ENCODE peak calls at places on chromosomes 7 and 10, in six cellular contexts. One of them, this sample, is unnamed.

GRCh38 chr7:51070163-51070562 is 246.4 kb downstream of the COBL start:
- ATAC-seq in psoas muscle: no peak
- ATAC-seq in activated B cell treated with CpG ODN at 0.5 μM for 24 hours: no peak
- ATAC-seq in right lobe of liver: no peak
- ATAC-seq in lung: peak; percentile 14
- ATAC-seq in upper lobe of right lung: no peak
- ATAC-seq in this sample: no peak

GRCh38 chr10:34386911-34387310 is 428.2 kb downstream of the PARD3 start:
- ATAC-seq in psoas muscle: no peak
- ATAC-seq in upper lobe of right lung: no peak
- ATAC-seq in right lobe of liver: no peak
- ATAC-seq in activated B cell treated with CpG ODN at 0.5 μM for 24 hours: no peak
- ATAC-seq in lung: no peak
- ATAC-seq in this sample: no peak

GRCh38 chr7:143375298-143376034 is 5.7 kb upstream of the ZYX start:
- ATAC-seq in right lobe of liver: no peak
- ATAC-seq in upper lobe of right lung: peak; percentile 71
- ATAC-seq in psoas muscle: no peak
- ATAC-seq in activated B cell treated with CpG ODN at 0.5 μM for 24 hours: peak; percentile 43
- ATAC-seq in lung: no peak
- ATAC-seq in this sample: no peak

GRCh38 chr7:113824117-113824823 is 94.5 kb downstream of the PPP1R3A start:
- ATAC-seq in upper lobe of right lung: no peak
- ATAC-seq in psoas muscle: peak; percentile 98
- ATAC-seq in right lobe of liver: no peak
- ATAC-seq in lung: no peak
- ATAC-seq in activated B cell treated with CpG ODN at 0.5 μM for 24 hours: no peak
- ATAC-seq in this sample: no peak

GRCh38 chr10:73366381-73367298 is 8.0 kb upstream of the CFAP70 start:
- ATAC-seq in psoas muscle: peak; percentile 10
- ATAC-seq in upper lobe of right lung: no peak
- ATAC-seq in right lobe of liver: no peak
- ATAC-seq in activated B cell treated with CpG ODN at 0.5 μM for 24 hours: peak; percentile 14
- ATAC-seq in lung: no peak
- ATAC-seq in this sample: no peak

GRCh38 chr10:42929236-42929635 is 146.6 kb downstream of the BMS1 start:
- ATAC-seq in lung: no peak
- ATAC-seq in psoas muscle: no peak
- ATAC-seq in activated B cell treated with CpG ODN at 0.5 μM for 24 hours: no peak
- ATAC-seq in right lobe of liver: no peak
- ATAC-seq in upper lobe of right lung: no peak
- ATAC-seq in this sample: no peak

GRCh38 chr10:11678074-11678793 is 63.9 kb upstream of the ECHDC3 start:
- ATAC-seq in psoas muscle: no peak
- ATAC-seq in activated B cell treated with CpG ODN at 0.5 μM for 24 hours: peak; percentile 80
- ATAC-seq in upper lobe of right lung: no peak
- ATAC-seq in lung: no peak
- ATAC-seq in right lobe of liver: no peak
- ATAC-seq in this sample: no peak

GRCh38 chr7:31096882-31097258 is 44.8 kb downstream of the ADCYAP1R1 start:
- ATAC-seq in upper lobe of right lung: no peak
- ATAC-seq in lung: no peak
- ATAC-seq in activated B cell treated with CpG ODN at 0.5 μM for 24 hours: no peak
- ATAC-seq in right lobe of liver: no peak
- ATAC-seq in psoas muscle: no peak
- ATAC-seq in this sample: no peak

GRCh38 chr7:761631-762030 is 34.5 kb upstream of the PRKAR1B start:
- ATAC-seq in right lobe of liver: no peak
- ATAC-seq in lung: no peak
- ATAC-seq in activated B cell treated with CpG ODN at 0.5 μM for 24 hours: no peak
- ATAC-seq in psoas muscle: no peak
- ATAC-seq in upper lobe of right lung: no peak
- ATAC-seq in this sample: no peak

GRCh38 chr10:76284351-76284750 is 852.9 kb downstream of the LRMDA start:
- ATAC-seq in psoas muscle: no peak
- ATAC-seq in right lobe of liver: no peak
- ATAC-seq in lung: no peak
- ATAC-seq in activated B cell treated with CpG ODN at 0.5 μM for 24 hours: no peak
- ATAC-seq in upper lobe of right lung: no peak
- ATAC-seq in this sample: no peak

DNA sequence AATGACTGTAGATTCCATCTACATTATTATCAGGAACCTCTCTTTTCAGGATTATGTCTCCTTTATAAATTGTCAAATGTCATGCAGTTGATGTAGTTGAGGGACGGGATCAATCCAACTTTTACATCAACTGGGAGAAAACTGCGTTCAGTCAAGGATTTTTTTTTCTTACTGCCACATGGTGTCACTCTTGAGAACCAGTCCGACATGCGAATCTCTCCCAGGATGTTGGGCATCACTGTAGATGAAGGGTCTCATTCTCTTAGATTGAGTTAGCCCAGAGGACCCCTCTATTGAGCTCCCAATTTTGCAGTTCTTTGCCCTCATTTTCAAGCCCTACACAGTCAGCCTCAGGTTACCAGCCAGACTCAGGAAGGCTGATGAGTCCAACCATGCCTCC is 120.3 kb upstream of the PTPRZ1 start:
- ATAC-seq in activated B cell treated with CpG ODN at 0.5 μM for 24 hours: no peak
- ATAC-seq in right lobe of liver: peak; percentile 50
- ATAC-seq in lung: no peak
- ATAC-seq in psoas muscle: no peak
- ATAC-seq in upper lobe of right lung: no peak
- ATAC-seq in this sample: no peak
- TF ChIP-seq CTCF in activated B cell treated with CpG ODN at 0.5 μM for 24 hours: no peak
- TF ChIP-seq CTCF in right lobe of liver: peak; percentile 18
- TF ChIP-seq CTCF in lung: no peak
- TF ChIP-seq CTCF in psoas muscle: no peak
- TF ChIP-seq CTCF in upper lobe of right lung: no peak
- TF ChIP-seq CTCF in this sample: no peak

DNA sequence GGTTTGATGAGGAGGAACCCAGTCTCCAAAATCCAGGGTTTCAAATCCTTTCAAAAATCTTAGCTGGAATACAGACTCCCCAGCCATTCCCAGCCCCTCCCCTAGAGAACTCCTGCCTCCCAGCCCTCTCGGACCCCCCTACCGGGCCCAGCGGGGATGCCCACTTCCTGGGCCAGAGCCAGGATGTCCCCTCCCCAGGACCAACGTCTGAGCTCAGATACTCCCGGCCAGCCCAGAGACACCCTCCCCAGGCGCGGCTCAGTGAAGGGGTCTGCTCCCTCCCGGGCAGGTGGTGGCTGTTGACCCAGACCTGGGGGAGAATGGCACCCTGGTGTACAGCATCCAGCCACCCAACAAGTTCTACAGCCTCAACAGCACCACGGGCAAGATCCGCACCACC is 17.8 kb downstream of the C10orf105 start:
- ATAC-seq in right lobe of liver: no peak
- ATAC-seq in activated B cell treated with CpG ODN at 0.5 μM for 24 hours: no peak
- ATAC-seq in lung: no peak
- ATAC-seq in upper lobe of right lung: no peak
- ATAC-seq in psoas muscle: no peak
- ATAC-seq in this sample: no peak
- TF ChIP-seq CTCF in right lobe of liver: no peak
- TF ChIP-seq CTCF in activated B cell treated with CpG ODN at 0.5 μM for 24 hours: no peak
- TF ChIP-seq CTCF in lung: no peak
- TF ChIP-seq CTCF in upper lobe of right lung: no peak
- TF ChIP-seq CTCF in psoas muscle: no peak
- TF ChIP-seq CTCF in this sample: no peak

GRCh38 chr7:4129481-4130122 is 552.5 kb upstream of the FOXK1 start:
- ATAC-seq in lung: no peak
- ATAC-seq in activated B cell treated with CpG ODN at 0.5 μM for 24 hours: no peak
- ATAC-seq in psoas muscle: no peak
- ATAC-seq in upper lobe of right lung: no peak
- ATAC-seq in right lobe of liver: no peak
- ATAC-seq in this sample: no peak

GRCh38 chr7:4128161-4128560 is 553.9 kb upstream of the FOXK1 start:
- ATAC-seq in activated B cell treated with CpG ODN at 0.5 μM for 24 hours: no peak
- ATAC-seq in lung: no peak
- ATAC-seq in psoas muscle: no peak
- ATAC-seq in upper lobe of right lung: no peak
- ATAC-seq in right lobe of liver: no peak
- ATAC-seq in this sample: no peak

GRCh38 chr7:4132221-4132620 is 549.9 kb upstream of the FOXK1 start:
- ATAC-seq in activated B cell treated with CpG ODN at 0.5 μM for 24 hours: no peak
- ATAC-seq in lung: no peak
- ATAC-seq in upper lobe of right lung: no peak
- ATAC-seq in right lobe of liver: no peak
- ATAC-seq in psoas muscle: no peak
- ATAC-seq in this sample: no peak

GRCh38 chr7:4133491-4134044 is 548.5 kb upstream of the FOXK1 start:
- ATAC-seq in lung: no peak
- ATAC-seq in psoas muscle: no peak
- ATAC-seq in upper lobe of right lung: no peak
- ATAC-seq in activated B cell treated with CpG ODN at 0.5 μM for 24 hours: no peak
- ATAC-seq in right lobe of liver: no peak
- ATAC-seq in this sample: no peak

DNA sequence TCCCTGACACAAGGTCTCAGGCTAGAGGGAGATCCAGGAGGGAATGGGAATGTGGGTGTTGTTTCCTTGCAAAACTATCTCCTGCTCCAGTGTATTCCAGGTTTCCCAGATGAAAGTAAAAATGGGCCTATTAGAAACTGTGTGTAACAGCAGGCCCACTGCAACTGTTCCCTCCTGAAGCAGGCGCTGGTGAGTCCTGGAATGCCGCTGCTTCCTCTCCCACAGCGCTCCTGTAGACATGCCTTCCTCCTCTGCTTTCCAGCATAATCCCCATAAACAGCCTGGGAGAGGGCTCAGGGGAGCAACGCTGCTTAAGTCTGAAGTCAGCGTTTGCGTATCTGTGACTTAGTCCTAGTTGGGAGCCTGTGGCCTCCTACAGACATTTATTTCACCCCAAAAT is 551.1 kb upstream of the FOXK1 start:
- ATAC-seq in activated B cell treated with CpG ODN at 0.5 μM for 24 hours: no peak
- ATAC-seq in right lobe of liver: no peak
- ATAC-seq in psoas muscle: no peak
- ATAC-seq in upper lobe of right lung: no peak
- ATAC-seq in lung: no peak
- ATAC-seq in this sample: no peak
- TF ChIP-seq CTCF in activated B cell treated with CpG ODN at 0.5 μM for 24 hours: no peak
- TF ChIP-seq CTCF in right lobe of liver: no peak
- TF ChIP-seq CTCF in psoas muscle: no peak
- TF ChIP-seq CTCF in upper lobe of right lung: no peak
- TF ChIP-seq CTCF in lung: no peak
- TF ChIP-seq CTCF in this sample: no peak

GRCh38 chr7:3670898-3671297 is 369.8 kb downstream of the SDK1 start:
- ATAC-seq in psoas muscle: no peak
- ATAC-seq in upper lobe of right lung: no peak
- ATAC-seq in right lobe of liver: no peak
- ATAC-seq in lung: no peak
- ATAC-seq in activated B cell treated with CpG ODN at 0.5 μM for 24 hours: no peak
- ATAC-seq in this sample: no peak

GRCh38 chr7:3678411-3678810 is 377.4 kb downstream of the SDK1 start:
- ATAC-seq in right lobe of liver: no peak
- ATAC-seq in upper lobe of right lung: no peak
- ATAC-seq in lung: no peak
- ATAC-seq in psoas muscle: no peak
- ATAC-seq in activated B cell treated with CpG ODN at 0.5 μM for 24 hours: no peak
- ATAC-seq in this sample: no peak

GRCh38 chr7:3668743-3669142 is 367.7 kb downstream of the SDK1 start:
- ATAC-seq in activated B cell treated with CpG ODN at 0.5 μM for 24 hours: no peak
- ATAC-seq in upper lobe of right lung: no peak
- ATAC-seq in right lobe of liver: no peak
- ATAC-seq in psoas muscle: no peak
- ATAC-seq in lung: no peak
- ATAC-seq in this sample: no peak

DNA sequence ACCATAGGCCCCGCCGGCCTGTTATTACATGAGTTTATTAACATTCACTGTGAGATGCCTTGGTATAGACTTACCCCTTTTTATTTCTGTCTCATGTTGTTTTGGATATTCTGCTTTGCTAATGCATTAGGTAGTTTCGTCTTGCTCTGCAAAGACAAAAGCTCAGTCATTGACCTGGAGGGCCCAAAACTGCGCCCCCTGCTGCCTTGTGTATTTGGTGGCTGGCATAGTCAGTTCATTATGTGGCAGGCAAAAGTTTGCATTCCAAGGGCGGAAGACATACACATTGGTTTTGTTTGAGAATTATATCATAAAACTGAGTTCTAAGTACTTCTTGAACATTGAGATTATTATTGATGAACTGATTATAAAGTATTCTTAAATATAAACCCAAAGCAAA is 372.5 kb downstream of the SDK1 start:
- ATAC-seq in psoas muscle: no peak
- ATAC-seq in lung: no peak
- ATAC-seq in upper lobe of right lung: peak; percentile 56
- ATAC-seq in right lobe of liver: no peak
- ATAC-seq in activated B cell treated with CpG ODN at 0.5 μM for 24 hours: no peak
- ATAC-seq in this sample: no peak
- TF ChIP-seq CTCF in psoas muscle: peak; percentile 16
- TF ChIP-seq CTCF in lung: no peak
- TF ChIP-seq CTCF in upper lobe of right lung: peak; percentile 43
- TF ChIP-seq CTCF in right lobe of liver: peak; percentile 3
- TF ChIP-seq CTCF in activated B cell treated with CpG ODN at 0.5 μM for 24 hours: no peak
- TF ChIP-seq CTCF in this sample: no peak

This sample was measured in gastroesophageal sphincter.